ENCODE peak calls at places on chromosome 14, in five cellular contexts. One of them, this sample, is unnamed.
A peak's percentile ranks its signal among the peaks of the same experiment; 100 is the strongest.

GRCh38 chr14:39376671-39377403 is 55.4 kb downstream of the FBXO33 start:
- DNase-seq in adrenal gland: no peak
- DNase-seq in IMR-90: peak; percentile 40
- DNase-seq in H1: no peak
- DNase-seq in transverse colon: no peak
- DNase-seq in this sample: no peak

GRCh38 chr14:54771411-54772027 is 131.1 kb downstream of the GCH1 start:
- DNase-seq in adrenal gland: no peak
- DNase-seq in IMR-90: no peak
- DNase-seq in H1: no peak
- DNase-seq in transverse colon: no peak
- DNase-seq in this sample: no peak

GRCh38 chr14:87241018-87241779 is 751.8 kb downstream of the GALC start:
- DNase-seq in adrenal gland: no peak
- DNase-seq in IMR-90: no peak
- DNase-seq in H1: no peak
- DNase-seq in transverse colon: no peak
- DNase-seq in this sample: no peak

GRCh38 chr14:91261115-91261514 is 16.6 kb upstream of the GPR68 start:
- DNase-seq in adrenal gland: no peak
- DNase-seq in IMR-90: no peak
- DNase-seq in H1: no peak
- DNase-seq in transverse colon: no peak
- DNase-seq in this sample: no peak

GRCh38 chr14:96902004-96902403 is 104.8 kb downstream of the VRK1 start:
- DNase-seq in adrenal gland: no peak
- DNase-seq in IMR-90: no peak
- DNase-seq in H1: no peak
- DNase-seq in transverse colon: no peak
- DNase-seq in this sample: no peak

GRCh38 chr14:38125484-38125912 is 82.2 kb upstream of the SSTR1 start:
- DNase-seq in adrenal gland: no peak
- DNase-seq in IMR-90: no peak
- DNase-seq in H1: no peak
- DNase-seq in transverse colon: no peak
- DNase-seq in this sample: no peak

GRCh38 chr14:44701563-44702263 is 194.6 kb upstream of the FSCB start:
- DNase-seq in adrenal gland: no peak
- DNase-seq in IMR-90: peak; percentile 2
- DNase-seq in H1: no peak
- DNase-seq in transverse colon: no peak
- DNase-seq in this sample: peak; percentile 33

GRCh38 chr14:63727231-63727735 is 582 bp downstream of the SGPP1 start:
- DNase-seq in adrenal gland: peak; percentile 51
- DNase-seq in IMR-90: peak; percentile 46
- DNase-seq in H1: no peak
- DNase-seq in transverse colon: peak; percentile 33
- DNase-seq in this sample: peak; percentile 69

GRCh38 chr14:53955671-53956426 is 776 bp downstream of the BMP4 start:
- DNase-seq in adrenal gland: peak; percentile 59
- DNase-seq in IMR-90: no peak
- DNase-seq in H1: no peak
- DNase-seq in transverse colon: peak; percentile 62
- DNase-seq in this sample: no peak

GRCh38 chr14:70121521-70121920 is 67.2 kb downstream of the SLC8A3 start:
- DNase-seq in adrenal gland: no peak
- DNase-seq in IMR-90: no peak
- DNase-seq in H1: no peak
- DNase-seq in transverse colon: no peak
- DNase-seq in this sample: no peak

GRCh38 chr14:75821828-75822521 is 159.8 kb downstream of the TGFB3 start:
- DNase-seq in adrenal gland: no peak
- DNase-seq in IMR-90: peak; percentile 52
- DNase-seq in H1: no peak
- DNase-seq in transverse colon: no peak
- DNase-seq in this sample: no peak

GRCh38 chr14:21867541-21867940 is 193.9 kb upstream of the OR4E1 start:
- DNase-seq in adrenal gland: no peak
- DNase-seq in IMR-90: peak; percentile 23
- DNase-seq in H1: no peak
- DNase-seq in transverse colon: no peak
- DNase-seq in this sample: no peak

GRCh38 chr14:56860441-56860840 is 50.2 kb upstream of the OTX2 start:
- DNase-seq in adrenal gland: no peak
- DNase-seq in IMR-90: no peak
- DNase-seq in H1: no peak
- DNase-seq in transverse colon: no peak
- DNase-seq in this sample: no peak

GRCh38 chr14:93263416-93263815 is 56.4 kb downstream of the UBR7 start:
- DNase-seq in adrenal gland: no peak
- DNase-seq in IMR-90: peak; percentile 47
- DNase-seq in H1: no peak
- DNase-seq in transverse colon: no peak
- DNase-seq in this sample: no peak

GRCh38 chr14:23564181-23564812 is 3.3 kb downstream of the AP1G2 start:
- DNase-seq in adrenal gland: no peak
- DNase-seq in IMR-90: no peak
- DNase-seq in H1: no peak
- DNase-seq in transverse colon: no peak
- DNase-seq in this sample: no peak

GRCh38 chr14:101072945-101073597 is 169.5 kb upstream of the RTL1 start:
- DNase-seq in adrenal gland: peak; percentile 92
- DNase-seq in IMR-90: peak; percentile 98
- DNase-seq in H1: peak; percentile 61
- DNase-seq in transverse colon: peak; percentile 81
- DNase-seq in this sample: peak; percentile 34

GRCh38 chr14:100590726-100591452 is 3.7 kb upstream of the BEGAIN start:
- DNase-seq in adrenal gland: no peak
- DNase-seq in IMR-90: no peak
- DNase-seq in H1: no peak
- DNase-seq in transverse colon: peak; percentile 3
- DNase-seq in this sample: no peak

GRCh38 chr14:68790656-68791077 is 2.2 kb downstream of the ZFP36L1 start:
- DNase-seq in adrenal gland: no peak
- DNase-seq in IMR-90: no peak
- DNase-seq in H1: no peak
- DNase-seq in transverse colon: no peak
- DNase-seq in this sample: no peak

GRCh38 chr14:90513151-90514014 is 116.6 kb downstream of the CALM1 start:
- DNase-seq in adrenal gland: no peak
- DNase-seq in IMR-90: peak; percentile 12
- DNase-seq in H1: no peak
- DNase-seq in transverse colon: peak; percentile 90
- DNase-seq in this sample: no peak

GRCh38 chr14:73753043-73753886 is 39.1 kb upstream of the PNMA1 start:
- DNase-seq in adrenal gland: peak; percentile 31
- DNase-seq in IMR-90: no peak
- DNase-seq in H1: no peak
- DNase-seq in transverse colon: peak; percentile 87
- DNase-seq in this sample: peak; percentile 96

GRCh38 chr14:24167527-24168114 is 4.3 kb upstream of the REC8 start:
- DNase-seq in adrenal gland: no peak
- DNase-seq in IMR-90: no peak
- DNase-seq in H1: no peak
- DNase-seq in transverse colon: no peak
- DNase-seq in this sample: no peak

GRCh38 chr14:68359862-68360552 is 432.9 kb downstream of the ZFP36L1 start:
- DNase-seq in adrenal gland: no peak
- DNase-seq in IMR-90: no peak
- DNase-seq in H1: no peak
- DNase-seq in transverse colon: peak; percentile 84
- DNase-seq in this sample: peak; percentile 27

GRCh38 chr14:32417956-32418552 is 89.0 kb downstream of the AKAP6 start:
- DNase-seq in adrenal gland: peak; percentile 53
- DNase-seq in IMR-90: peak; percentile 59
- DNase-seq in H1: no peak
- DNase-seq in transverse colon: peak; percentile 40
- DNase-seq in this sample: no peak

DNA sequence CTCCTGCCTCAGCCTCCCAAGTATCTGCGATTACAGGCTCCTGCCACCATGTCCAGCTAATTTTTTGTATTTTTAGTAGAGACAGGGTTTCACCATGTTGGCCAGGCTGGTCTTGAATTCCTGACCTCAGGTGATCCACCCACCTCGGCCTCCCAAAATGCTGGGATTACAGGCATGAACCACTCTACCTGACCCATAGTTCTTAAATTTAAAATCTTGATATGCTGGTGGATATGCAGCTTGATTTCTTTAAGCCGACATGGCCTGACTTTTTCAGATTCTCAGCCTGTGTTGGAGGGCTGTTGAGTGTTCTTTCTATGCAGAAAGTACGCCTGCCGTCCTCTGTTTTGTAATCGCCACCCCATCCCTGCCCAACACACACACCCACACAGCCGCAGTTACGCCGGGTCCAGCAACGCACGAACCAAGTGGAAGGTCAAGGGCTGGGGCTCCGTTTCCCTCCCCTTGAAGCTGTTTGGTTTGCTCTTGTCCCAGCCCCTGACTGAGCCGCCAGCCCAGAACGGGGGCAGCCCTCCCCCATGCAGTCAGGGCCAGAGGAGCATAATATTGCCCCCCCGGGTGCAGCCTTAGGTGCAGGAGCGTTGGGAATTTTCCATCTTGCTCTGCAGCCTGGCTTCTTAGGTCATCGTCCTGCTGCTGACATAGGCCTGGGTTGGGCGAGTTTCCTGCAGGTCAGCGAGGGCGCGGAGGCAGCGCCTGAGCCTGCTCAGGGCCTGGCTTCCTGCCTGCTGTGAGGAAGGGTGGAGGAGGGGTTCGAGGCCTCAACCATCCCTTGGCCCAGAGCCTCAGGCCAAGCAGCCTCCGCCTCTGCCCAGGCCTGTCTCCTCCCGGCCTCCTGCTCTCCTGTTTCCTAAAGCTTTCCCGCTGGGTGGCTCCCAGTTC is 44.2 kb downstream of the PSMA6 start:
- DNase-seq in adrenal gland: peak; percentile 95
- DNase-seq in IMR-90: peak; percentile 85
- DNase-seq in H1: no peak
- DNase-seq in transverse colon: peak; percentile 92
- DNase-seq in this sample: peak; percentile 33
- TF ChIP-seq POLR2A in adrenal gland: peak; percentile 95
- TF ChIP-seq POLR2A in IMR-90: no peak
- TF ChIP-seq POLR2A in H1: no peak
- TF ChIP-seq POLR2A in transverse colon: peak; percentile 40
- TF ChIP-seq POLR2A in this sample: no peak

GRCh38 chr14:83355609-83356008 is 1822.0 kb upstream of the SEL1L start:
- DNase-seq in adrenal gland: no peak
- DNase-seq in IMR-90: no peak
- DNase-seq in H1: no peak
- DNase-seq in transverse colon: no peak
- DNase-seq in this sample: no peak
- TF ChIP-seq POLR2A in adrenal gland: no peak
- TF ChIP-seq POLR2A in IMR-90: no peak
- TF ChIP-seq POLR2A in H1: no peak
- TF ChIP-seq POLR2A in transverse colon: no peak
- TF ChIP-seq POLR2A in this sample: no peak

GRCh38 chr14:71237556-71237955 is 330.3 kb downstream of the PCNX1 start:
- DNase-seq in adrenal gland: no peak
- DNase-seq in IMR-90: no peak
- DNase-seq in H1: no peak
- DNase-seq in transverse colon: no peak
- DNase-seq in this sample: no peak
- TF ChIP-seq POLR2A in adrenal gland: no peak
- TF ChIP-seq POLR2A in IMR-90: no peak
- TF ChIP-seq POLR2A in H1: no peak
- TF ChIP-seq POLR2A in transverse colon: no peak
- TF ChIP-seq POLR2A in this sample: no peak

GRCh38 chr14:28083456-28083855 is 683.1 kb upstream of the FOXG1 start:
- DNase-seq in adrenal gland: no peak
- DNase-seq in IMR-90: no peak
- DNase-seq in H1: no peak
- DNase-seq in transverse colon: no peak
- DNase-seq in this sample: no peak

GRCh38 chr14:28088125-28088524 is 678.5 kb upstream of the FOXG1 start:
- DNase-seq in adrenal gland: no peak
- DNase-seq in IMR-90: no peak
- DNase-seq in H1: no peak
- DNase-seq in transverse colon: no peak
- DNase-seq in this sample: no peak
- TF ChIP-seq POLR2A in adrenal gland: no peak
- TF ChIP-seq POLR2A in IMR-90: no peak
- TF ChIP-seq POLR2A in H1: no peak
- TF ChIP-seq POLR2A in transverse colon: no peak
- TF ChIP-seq POLR2A in this sample: no peak

GRCh38 chr14:51564986-51565604 is 86.6 kb upstream of the FRMD6 start:
- DNase-seq in adrenal gland: no peak
- DNase-seq in IMR-90: no peak
- DNase-seq in H1: no peak
- DNase-seq in transverse colon: no peak
- DNase-seq in this sample: no peak

GRCh38 chr14:51564460-51564859 is 87.2 kb upstream of the FRMD6 start:
- DNase-seq in adrenal gland: no peak
- DNase-seq in IMR-90: no peak
- DNase-seq in H1: no peak
- DNase-seq in transverse colon: no peak
- DNase-seq in this sample: no peak

GRCh38 chr14:51563560-51563959 is 88.2 kb upstream of the FRMD6 start:
- DNase-seq in adrenal gland: no peak
- DNase-seq in IMR-90: peak; percentile 74
- DNase-seq in H1: no peak
- DNase-seq in transverse colon: no peak
- DNase-seq in this sample: no peak

GRCh38 chr14:51566831-51567582 is 84.7 kb upstream of the FRMD6 start:
- DNase-seq in adrenal gland: no peak
- DNase-seq in IMR-90: no peak
- DNase-seq in H1: no peak
- DNase-seq in transverse colon: no peak
- DNase-seq in this sample: no peak

GRCh38 chr14:51568366-51568765 is 83.3 kb upstream of the FRMD6 start:
- DNase-seq in adrenal gland: no peak
- DNase-seq in IMR-90: no peak
- DNase-seq in H1: no peak
- DNase-seq in transverse colon: no peak
- DNase-seq in this sample: no peak
- TF ChIP-seq POLR2A in adrenal gland: no peak
- TF ChIP-seq POLR2A in IMR-90: no peak
- TF ChIP-seq POLR2A in H1: no peak
- TF ChIP-seq POLR2A in transverse colon: no peak
- TF ChIP-seq POLR2A in this sample: no peak

GRCh38 chr14:50060871-50061663 is 55.3 kb downstream of the VCPKMT start:
- DNase-seq in adrenal gland: peak; percentile 58
- DNase-seq in IMR-90: peak; percentile 95
- DNase-seq in H1: no peak
- DNase-seq in transverse colon: peak; percentile 47
- DNase-seq in this sample: peak; percentile 66
- TF ChIP-seq POLR2A in adrenal gland: peak; percentile 24
- TF ChIP-seq POLR2A in IMR-90: peak; percentile 7
- TF ChIP-seq POLR2A in H1: no peak
- TF ChIP-seq POLR2A in transverse colon: no peak
- TF ChIP-seq POLR2A in this sample: no peak

This sample was measured in erythroblast.